ENCODE peak calls at places on chromosomes 4 and X, in ten cellular contexts. F is tibial nerve, A is right lobe of liver, M is heart left ventricle, C is right atrium auricular region, P is pancreas, X is cardiac muscle cell, Y is suprapubic skin, I is OCI-LY7, D is keratinocyte. T is an unnamed sample. For H3K4me1 and H3K9me3, the result is how much of the 10 kb centered on the place peaks cover.

GRCh38 chr4:54330896-54331295 is 101.8 kb downstream of the PDGFRA start:
- DNase-seq in X (no peak), D (no peak), P (no peak), C (no peak), I (no peak), M (no peak), Y (no peak), A (no peak), F (no peak), T (no peak)

GRCh38 chr4:186628058-186628711 is 72.8 kb upstream of the MTNR1A start:
- DNase-seq in Y (no peak), I (peak), D (no peak), A (no peak), C (no peak), F (no peak), X (no peak), P (no peak), M (no peak), T (no peak)

GRCh38 chr4:151677193-151677592 is 83.6 kb downstream of the GATB start:
- DNase-seq in X (no peak), I (no peak), Y (no peak), M (no peak), D (no peak), F (no peak), P (no peak), A (no peak), C (no peak), T (no peak)

GRCh38 chrX:26918633-26919032 is 544.5 kb downstream of the PPP4R3C start:
- DNase-seq in P (no peak), Y (no peak), M (no peak), F (no peak), X (peak), C (no peak), D (no peak), I (peak), A (no peak), T (no peak)

GRCh38 chr4:106355193-106355592 is 13.4 kb downstream of the GIMD1 start:
- DNase-seq in D (no peak), C (no peak), I (no peak), P (no peak), X (no peak), A (peak), M (peak), F (no peak), Y (no peak), T (no peak)

GRCh38 chr4:83150563-83151330 is 36.2 kb upstream of the PLAC8 start:
- DNase-seq in F (no peak), C (no peak), D (no peak), P (no peak), A (no peak), M (no peak), I (no peak), X (no peak), Y (no peak), T (no peak)

GRCh38 chr4:82823062-82823461 is 24.5 kb upstream of the SCD5 start:
- DNase-seq in P (no peak), M (no peak), C (no peak), F (no peak), X (no peak), D (no peak), I (no peak), A (no peak), Y (no peak), T (no peak)

GRCh38 chr4:77865259-77865658 is 2.6 kb downstream of the MRPL1 start:
- DNase-seq in I (no peak), M (no peak), Y (no peak), D (no peak), A (no peak), X (no peak), F (no peak), P (no peak), C (no peak), T (no peak)

GRCh38 chr4:156575430-156576073 is 396.0 kb downstream of the PDGFC start:
- DNase-seq in D (no peak), M (no peak), C (no peak), I (no peak), Y (no peak), X (no peak), A (no peak), P (no peak), F (no peak), T (peak)

GRCh38 chr4:155891058-155891457 is 12.4 kb upstream of the TDO2 start:
- DNase-seq in X (no peak), Y (no peak), F (no peak), C (no peak), P (no peak), I (no peak), A (no peak), M (no peak), D (no peak), T (no peak)

GRCh38 chr4:83535945-83536648 is at the start of gene GPAT3:
- DNase-seq in M (peak), P (peak), Y (peak), F (peak), D (no peak), X (peak), I (no peak), C (peak), A (peak), T (peak)

GRCh38 chr4:25321703-25322102 is 9.1 kb downstream of the ZCCHC4 start:
- DNase-seq in F (no peak), D (no peak), P (no peak), C (no peak), A (no peak), I (no peak), M (no peak), Y (no peak), X (no peak), T (no peak)

GRCh38 chr4:107951551-107951950 is 20.2 kb downstream of the CYP2U1 start:
- DNase-seq in X (no peak), C (no peak), Y (no peak), D (no peak), I (no peak), P (no peak), F (no peak), M (no peak), A (no peak), T (no peak)

GRCh38 chr4:28772066-28772465 is 1911.4 kb downstream of the STIM2 start:
- DNase-seq in M (no peak), F (no peak), D (no peak), I (no peak), A (no peak), C (no peak), Y (no peak), X (no peak), P (no peak), T (no peak)

GRCh38 chr4:1053080-1053661 is 41.7 kb downstream of the FGFRL1 start:
- DNase-seq in A (no peak), X (no peak), Y (peak), F (no peak), P (peak), M (peak), D (no peak), C (no peak), I (no peak), T (peak)

GRCh38 chr4:175891231-175891630 is 79.2 kb upstream of the GPM6A start:
- DNase-seq in D (no peak), M (no peak), P (no peak), X (no peak), C (no peak), F (no peak), A (no peak), I (no peak), Y (no peak), T (no peak)

GRCh38 chr4:28565434-28565833 is 1704.8 kb downstream of the STIM2 start:
- DNase-seq in Y (no peak), I (no peak), D (no peak), X (no peak), A (no peak), M (no peak), P (no peak), F (no peak), C (no peak), T (no peak)

GRCh38 chr4:111464251-111465045 is 680.8 kb upstream of the FAM241A start:
- DNase-seq in F (no peak), A (no peak), X (no peak), Y (no peak), C (no peak), D (no peak), P (no peak), I (no peak), M (no peak), T (no peak)

GRCh38 chr4:188613976-188614375 is 474.7 kb downstream of the TRIML1 start:
- DNase-seq in P (no peak), M (no peak), D (no peak), I (no peak), F (no peak), A (no peak), C (no peak), X (no peak), Y (no peak), T (no peak)

GRCh38 chr4:165580379-165580905 is 201.6 kb downstream of the CPE start:
- DNase-seq in I (no peak), C (peak), Y (no peak), A (no peak), M (no peak), X (peak), F (no peak), P (peak), D (peak), T (no peak)

GRCh38 chrX:130343411-130343810 is 3.7 kb downstream of the SLC25A14 start:
- DNase-seq in F (no peak), P (no peak), Y (no peak), I (no peak), D (no peak), M (no peak), C (no peak), A (no peak), X (no peak), T (no peak)

GRCh38 chrX:15043538-15043937 is 170.3 kb downstream of the MOSPD2 start:
- DNase-seq in X (no peak), C (no peak), M (no peak), F (no peak), A (no peak), I (no peak), D (no peak), Y (no peak), P (no peak), T (no peak)

GRCh38 chr4:20723019-20723418 is 22.8 kb downstream of the PACRGL start:
- DNase-seq in Y (no peak), A (no peak), D (no peak), M (no peak), P (no peak), X (no peak), C (no peak), F (no peak), I (no peak), T (no peak)

GRCh38 chr4:18422685-18423084 is 401.1 kb upstream of the LCORL start:
- DNase-seq in M (no peak), F (no peak), A (no peak), C (no peak), I (no peak), Y (no peak), P (no peak), D (no peak), X (no peak), T (no peak)

GRCh38 chr4:187256897-187257296 is 533.2 kb upstream of the FAT1 start:
- DNase-seq in D (no peak), X (no peak), A (no peak), M (no peak), Y (no peak), P (no peak), F (no peak), C (no peak), I (no peak), T (no peak)

GRCh38 chr4:80196259-80197131 is 808 bp upstream of the PRDM8 start:
- DNase-seq in P (no peak), D (no peak), X (peak), Y (no peak), A (no peak), F (no peak), C (no peak), M (no peak), I (no peak), T (no peak)

GRCh38 chrX:132181364-132181763 is 37.9 kb downstream of the RAP2C start:
- DNase-seq in A (peak), C (no peak), P (peak), F (no peak), Y (peak), X (no peak), M (peak), I (no peak), D (no peak), T (no peak)

GRCh38 chrX:154607370-154607769 is 11.7 kb downstream of the CTAG1B start:
- DNase-seq in P (no peak), F (no peak), A (peak), M (no peak), X (no peak), Y (no peak), D (no peak), C (no peak), I (no peak), T (no peak)

GRCh38 chr4:77921701-77922100 is 59.1 kb downstream of the MRPL1 start:
- DNase-seq in M (no peak), F (no peak), D (peak), Y (no peak), C (no peak), I (no peak), A (no peak), X (no peak), P (no peak), T (no peak)

GRCh38 chrX:13092455-13092941 is 48.1 kb upstream of the FAM9C start:
- DNase-seq in A (no peak), M (no peak), X (no peak), F (no peak), I (no peak), D (no peak), C (no peak), Y (no peak), P (no peak), T (peak)

GRCh38 chr4:48898733-48899431 is 7.7 kb downstream of the OCIAD2 start:
- DNase-seq in D (no peak), A (no peak), Y (no peak), C (no peak), X (no peak), F (no peak), P (no peak), I (peak), M (no peak), T (no peak)

GRCh38 chr4:80471701-80472100 is 136.2 kb downstream of the CFAP299 start:
- DNase-seq in F (no peak), Y (no peak), A (peak), D (no peak), I (peak), X (peak), M (no peak), P (peak), C (no peak), T (peak)

GRCh38 chrX:136658151-136658550 is 10.2 kb downstream of the CD40LG start:
- DNase-seq in Y (no peak), I (peak), A (no peak), F (no peak), P (no peak), D (no peak), C (no peak), M (no peak), X (no peak), T (no peak)
- H3K4me1 ChIP-seq in Y (under half), I (under half), A (under half), F (under half), P (under half), D (under half), C (under half), M (under half), X (under half), T (under half)

GRCh38 chr4:138835833-138836521 is 179.6 kb upstream of the NOCT start:
- DNase-seq in F (no peak), D (no peak), X (peak), A (peak), Y (no peak), P (peak), C (no peak), I (no peak), M (peak), T (no peak)
- TF ChIP-seq CTCF in F (no peak), D (peak), X (no peak), A (no peak), Y (no peak), P (no peak), C (peak), I (no peak), M (no peak), T (no peak)

GRCh38 chrX:20015422-20015821 is 24.6 kb upstream of the BCLAF3 start:
- DNase-seq in X (no peak), Y (no peak), F (no peak), D (no peak), I (peak), C (no peak), A (no peak), P (no peak), M (no peak), T (no peak)
- H3K9me3 ChIP-seq in X (under half), Y (under half), F (under half), D (under half), I (under half), C (under half), A (under half), P (under half), M (under half), T (under half)

GRCh38 chr4:6271701-6272465 is 2.2 kb downstream of the WFS1 start:
- DNase-seq in D (no peak), F (peak), X (no peak), I (no peak), A (peak), C (peak), M (peak), P (peak), Y (no peak), T (peak)
- H3K4me1 ChIP-seq in D (under half), F (under half), X (under half), I (half or more), A (under half), C (half or more), M (under half), P (under half), Y (under half), T (half or more)

GRCh38 chr4:2069986-2070385 is 10.9 kb downstream of the NAT8L start:
- DNase-seq in I (no peak), X (no peak), Y (peak), F (no peak), M (peak), P (no peak), D (no peak), A (no peak), C (no peak), T (no peak)

GRCh38 chr4:2068566-2068965 is 9.4 kb downstream of the NAT8L start:
- DNase-seq in Y (peak), X (no peak), A (no peak), F (no peak), P (no peak), I (no peak), D (no peak), M (peak), C (no peak), T (peak)

GRCh38 chr4:2070421-2071251 is 11.5 kb downstream of the NAT8L start:
- DNase-seq in D (no peak), C (no peak), Y (peak), M (peak), X (no peak), P (no peak), A (no peak), I (no peak), F (no peak), T (peak)

GRCh38 chr4:2068198-2068470 is 9.0 kb downstream of the NAT8L start:
- DNase-seq in Y (no peak), F (no peak), I (no peak), X (no peak), M (no peak), P (no peak), D (no peak), A (no peak), C (no peak), T (no peak)

GRCh38 chr4:2069161-2069971 is 10.2 kb downstream of the NAT8L start:
- DNase-seq in M (peak), P (no peak), X (no peak), A (no peak), D (no peak), I (no peak), F (no peak), C (no peak), Y (peak), T (peak)
- TF ChIP-seq CTCF in M (no peak), P (no peak), X (no peak), A (no peak), D (no peak), I (no peak), F (no peak), C (no peak), Y (no peak), T (no peak)

GRCh38 chrX:2449135-2449886 is 51.5 kb downstream of the DHRSX start:
- DNase-seq in F (no peak), M (no peak), Y (no peak), X (no peak), P (no peak), C (no peak), A (no peak), D (no peak), I (no peak), T (peak)
- H3K9me3 ChIP-seq in F (under half), M (under half), Y (under half), X (under half), P (under half), C (under half), A (under half), D (under half), I (under half), T (under half)

GRCh38 chr4:67749286-67749685 is 4.9 kb downstream of the GNRHR start:
- DNase-seq in F (no peak), M (no peak), X (no peak), Y (no peak), D (no peak), A (no peak), I (no peak), P (no peak), C (no peak), T (no peak)

GRCh38 chr4:67755974-67756373 is 1.8 kb upstream of the GNRHR start:
- DNase-seq in M (no peak), X (no peak), D (no peak), I (no peak), A (no peak), Y (no peak), C (no peak), F (no peak), P (no peak), T (no peak)

GRCh38 chr4:67751260-67751659 is 2.9 kb downstream of the GNRHR start:
- DNase-seq in M (no peak), X (no peak), C (no peak), I (no peak), A (no peak), F (no peak), P (no peak), Y (no peak), D (no peak), T (no peak)

GRCh38 chr4:67750691-67751090 is 3.5 kb downstream of the GNRHR start:
- DNase-seq in Y (no peak), D (no peak), C (no peak), I (no peak), M (no peak), X (no peak), A (no peak), F (no peak), P (no peak), T (no peak)

DNA sequence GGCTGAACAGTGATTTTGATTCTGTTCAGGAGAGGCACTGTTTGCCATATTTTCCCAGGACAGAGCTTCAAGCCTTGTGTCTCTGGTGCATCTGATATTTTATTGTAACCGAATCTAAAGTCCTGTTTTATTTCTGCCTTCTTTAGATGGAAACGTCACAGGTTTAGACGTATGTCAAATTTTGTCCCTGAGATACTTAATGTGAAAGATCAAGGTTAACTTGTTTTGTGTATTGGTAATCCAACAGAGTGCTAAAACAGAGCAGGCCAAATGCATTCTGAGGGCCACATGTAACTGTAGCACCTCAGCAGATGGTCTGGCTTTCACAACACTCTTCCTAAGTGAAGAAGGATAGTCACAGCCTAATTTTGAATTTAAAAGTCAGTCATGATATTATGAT is at the start of gene GNRHR:
- DNase-seq in C (no peak), A (no peak), M (no peak), X (no peak), I (no peak), P (no peak), Y (no peak), D (no peak), F (no peak), T (no peak)
- H3K4me1 ChIP-seq in C (under half), A (under half), M (under half), X (under half), I (under half), P (under half), Y (under half), D (under half), F (under half), T (under half)

GRCh38 chrX:39440734-39441305 is 639.6 kb downstream of the MID1IP1 start:
- DNase-seq in C (no peak), A (no peak), Y (no peak), M (no peak), P (no peak), X (no peak), F (no peak), D (no peak), I (no peak), T (no peak)

GRCh38 chrX:39449352-39449751 is 648.1 kb downstream of the MID1IP1 start:
- DNase-seq in X (no peak), F (no peak), Y (no peak), D (no peak), I (no peak), P (no peak), M (no peak), C (no peak), A (no peak), T (no peak)

GRCh38 chrX:39442332-39442731 is 641.1 kb downstream of the MID1IP1 start:
- DNase-seq in Y (no peak), X (no peak), F (no peak), C (no peak), P (no peak), I (no peak), D (no peak), M (no peak), A (no peak), T (no peak)

GRCh38 chrX:39443240-39443639 is 642.0 kb downstream of the MID1IP1 start:
- DNase-seq in C (no peak), I (no peak), A (no peak), X (no peak), F (no peak), P (no peak), Y (no peak), D (no peak), M (no peak), T (no peak)

DNA sequence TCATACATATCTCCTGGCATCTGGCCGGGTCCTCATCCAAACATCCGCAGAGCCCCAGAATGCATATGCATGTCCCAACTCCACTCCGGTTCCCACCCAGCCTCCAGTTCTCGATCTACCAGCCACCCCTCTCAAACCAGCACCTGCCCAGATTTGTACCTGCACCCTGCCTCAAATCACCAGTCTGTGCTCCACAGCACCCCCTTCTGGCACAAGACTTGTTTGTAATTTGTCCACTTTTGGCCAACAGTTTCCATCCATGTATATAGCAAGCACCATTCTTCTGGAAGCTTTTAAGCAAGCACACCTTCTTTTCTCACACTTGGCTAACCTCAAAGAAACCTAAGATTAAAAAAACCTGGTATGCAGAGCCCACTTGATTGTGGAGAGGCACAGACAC is 644.1 kb downstream of the MID1IP1 start:
- DNase-seq in I (peak), P (peak), A (no peak), C (no peak), D (no peak), M (no peak), F (no peak), X (peak), Y (no peak), T (no peak)
- TF ChIP-seq CTCF in I (peak), P (no peak), A (peak), C (no peak), D (peak), M (peak), F (no peak), X (peak), Y (no peak), T (peak)

GRCh38 chrX:153061732-153062131 is 5.5 kb downstream of the PNMA3 start:
- DNase-seq in C (no peak), F (no peak), I (no peak), A (no peak), P (no peak), Y (no peak), D (no peak), M (no peak), X (no peak), T (no peak)
- H3K9me3 ChIP-seq in C (under half), F (under half), I (under half), A (under half), P (under half), Y (under half), D (under half), M (under half), X (under half), T (under half)

GRCh38 chrX:46597208-46597607 is 23.6 kb downstream of the CHST7 start:
- DNase-seq in D (no peak), P (no peak), I (no peak), A (no peak), Y (no peak), F (no peak), X (no peak), C (no peak), M (no peak), T (no peak)
- H3K4me1 ChIP-seq in D (under half), P (under half), I (under half), A (under half), Y (under half), F (under half), X (under half), C (under half), M (under half), T (under half)

T was measured in upper lobe of right lung.